ENCODE peak calls at places on chromosomes 6 and 20, in eight cellular contexts. R is uterus, M is adipocyte, D is KG1, X is endothelial cell of umbilical vein, E is AG20443, T is NT2/D1, K is lung. G is an unnamed sample.

GRCh38 chr20:46998497-46999190 is 104.0 kb downstream of the EYA2 start:
- DNase-seq in K (no peak), E (no peak), D (no peak), T (peak), X (no peak), M (no peak), R (no peak), G (peak)

GRCh38 chr20:38258545-38259223 is 1.9 kb downstream of the KIAA1755 start:
- DNase-seq in E (no peak), D (no peak), T (no peak), K (no peak), R (no peak), M (no peak), X (no peak), G (no peak)

GRCh38 chr20:49420292-49420691 is 62.2 kb downstream of the KCNB1 start:
- DNase-seq in T (no peak), X (no peak), M (no peak), E (no peak), D (no peak), K (no peak), R (no peak), G (no peak)

GRCh38 chr20:50163570-50164317 is 10.2 kb upstream of the PEDS1 start:
- DNase-seq in D (no peak), R (peak), E (peak), K (no peak), T (no peak), M (peak), X (no peak), G (no peak)

GRCh38 chr6:68634503-68635411 is at the start of gene ADGRB3:
- DNase-seq in D (peak), M (peak), R (peak), X (peak), K (peak), T (peak), E (peak), G (peak)

GRCh38 chr6:131167773-131168172 is 32.5 kb downstream of the AKAP7 start:
- DNase-seq in M (peak), K (no peak), R (no peak), T (no peak), X (no peak), D (no peak), E (no peak), G (no peak)

GRCh38 chr6:151452750-151453427 is 963 bp upstream of the RMND1 start:
- DNase-seq in E (no peak), T (no peak), D (peak), K (peak), M (peak), R (no peak), X (peak), G (no peak)

GRCh38 chr6:75759207-75759606 is 10.2 kb downstream of the MYO6 start:
- DNase-seq in T (no peak), M (no peak), K (no peak), E (no peak), R (no peak), D (no peak), X (no peak), G (no peak)

GRCh38 chr20:45366631-45367030 is 3.7 kb downstream of the SYS1 start:
- DNase-seq in M (no peak), X (no peak), T (no peak), K (no peak), E (no peak), D (no peak), R (no peak), G (no peak)

GRCh38 chr6:168355716-168356522 is 36.3 kb upstream of the DACT2 start:
- DNase-seq in X (no peak), M (no peak), R (peak), K (peak), T (no peak), E (peak), D (no peak), G (peak)

GRCh38 chr6:52616271-52616670 is 39.4 kb upstream of the TRAM2 start:
- DNase-seq in R (no peak), M (no peak), X (no peak), T (no peak), K (no peak), D (no peak), E (no peak), G (no peak)

GRCh38 chr6:12296255-12296573 is 6.1 kb downstream of the EDN1 start:
- DNase-seq in E (peak), X (peak), T (no peak), M (peak), K (no peak), D (no peak), R (no peak), G (no peak)

GRCh38 chr6:161344640-161345039 is 70.8 kb upstream of the AGPAT4 start:
- DNase-seq in M (no peak), T (no peak), R (no peak), E (no peak), D (no peak), X (no peak), K (no peak), G (no peak)

GRCh38 chr6:168043848-168044415 is 35.1 kb downstream of the FRMD1 start:
- DNase-seq in M (no peak), D (no peak), X (no peak), E (no peak), T (no peak), K (no peak), R (no peak), G (no peak)

GRCh38 chr20:3710703-3711417 is 1.5 kb downstream of the SIGLEC1 start:
- DNase-seq in X (peak), R (peak), K (peak), D (peak), E (peak), T (peak), M (peak), G (no peak)

GRCh38 chr6:139955366-139956155 is 581.1 kb upstream of the CITED2 start:
- DNase-seq in D (no peak), X (no peak), R (no peak), T (no peak), M (no peak), E (no peak), K (no peak), G (peak)

GRCh38 chr6:7537560-7538174 is 3.8 kb upstream of the DSP start:
- DNase-seq in K (no peak), X (no peak), M (no peak), D (no peak), T (no peak), E (no peak), R (no peak), G (no peak)

GRCh38 chr20:62774076-62774714 is 22.1 kb upstream of the MRGBP start:
- DNase-seq in E (no peak), X (no peak), R (no peak), K (no peak), T (no peak), D (no peak), M (no peak), G (peak)

GRCh38 chr6:109739671-109740070 is 48.6 kb downstream of the FIG4 start:
- DNase-seq in M (no peak), K (no peak), E (no peak), D (no peak), T (no peak), X (no peak), R (no peak), G (no peak)

GRCh38 chr6:145534986-145535385 is 200.3 kb downstream of the EPM2A start:
- DNase-seq in R (no peak), K (no peak), E (peak), X (no peak), T (no peak), M (no peak), D (no peak), G (peak)

GRCh38 chr6:72657798-72658197 is 35.9 kb downstream of the KCNQ5 start:
- DNase-seq in R (no peak), D (no peak), X (no peak), E (no peak), K (no peak), T (no peak), M (peak), G (no peak)

GRCh38 chr6:89297695-89298351 is 17.3 kb downstream of the GABRR2 start:
- DNase-seq in T (no peak), R (peak), D (peak), E (peak), K (no peak), X (peak), M (peak), G (no peak)

GRCh38 chr20:22729180-22729579 is 144.8 kb upstream of the FOXA2 start:
- DNase-seq in D (no peak), M (no peak), K (no peak), E (no peak), T (no peak), X (peak), R (no peak), G (no peak)

GRCh38 chr20:25580711-25581110 is 4.6 kb downstream of the NINL start:
- DNase-seq in D (no peak), K (peak), E (no peak), X (no peak), M (peak), T (no peak), R (no peak), G (no peak)

GRCh38 chr6:24583463-24584389 is 62.3 kb downstream of the KIAA0319 start:
- DNase-seq in R (peak), E (peak), X (peak), K (peak), D (peak), M (peak), T (peak), G (peak)